ENCODE peak calls at places on chromosomes 7 and 10, in six cellular contexts. U is WTC11, S is colonic mucosa, L is choroid plexus epithelial cell, Z is GM12878, O is AG04450. K is an unnamed sample.

GRCh38 chr7:29309041-29309860 is 114.7 kb downstream of the CHN2 start:
- DNase-seq in Z (no peak), S (no peak), U (no peak), O (no peak), L (no peak), K (no peak)

GRCh38 chr10:55287346-55287745 is 486.3 kb upstream of the PCDH15 start:
- DNase-seq in U (no peak), O (no peak), Z (no peak), L (no peak), S (no peak), K (no peak)

GRCh38 chr10:31101123-31101522 is 69.5 kb upstream of the ZNF438 start:
- DNase-seq in U (no peak), L (peak), S (no peak), O (peak), Z (peak), K (no peak)

GRCh38 chr7:48301201-48301600 is 129.9 kb downstream of the ABCA13 start:
- DNase-seq in L (no peak), S (no peak), O (no peak), Z (no peak), U (no peak), K (no peak)

GRCh38 chr7:106418094-106418493 is 133.3 kb upstream of the NAMPT start:
- DNase-seq in U (no peak), O (no peak), Z (no peak), S (no peak), L (peak), K (no peak)

GRCh38 chr7:55254596-55255500 is 110.3 kb upstream of the LANCL2 start:
- DNase-seq in L (peak), S (peak), U (peak), O (no peak), Z (no peak), K (peak)

GRCh38 chr7:131861620-131862346 is 305.4 kb upstream of the PODXL start:
- DNase-seq in L (peak), U (no peak), S (no peak), Z (no peak), O (no peak), K (no peak)

GRCh38 chr7:111384065-111384891 is 178.0 kb downstream of the IMMP2L start:
- DNase-seq in O (no peak), L (peak), S (no peak), U (no peak), Z (no peak), K (no peak)

GRCh38 chr7:74061840-74062539 is 21.6 kb upstream of the LIMK1 start:
- DNase-seq in S (peak), Z (no peak), U (no peak), L (peak), O (peak), K (no peak)

GRCh38 chr10:83469719-83470336 is 669.5 kb upstream of the GHITM start:
- DNase-seq in S (no peak), U (no peak), L (no peak), Z (no peak), O (no peak), K (no peak)

GRCh38 chr7:87146740-87147386 is 5.4 kb upstream of the DMTF1 start:
- DNase-seq in L (no peak), U (peak), Z (no peak), S (no peak), O (no peak), K (no peak)

GRCh38 chr10:113739577-113739976 is 11.9 kb upstream of the PLEKHS1 start:
- DNase-seq in L (no peak), O (no peak), Z (no peak), S (no peak), U (no peak), K (no peak)

GRCh38 chr7:70693690-70694356 is 438.1 kb upstream of the GALNT17 start:
- DNase-seq in Z (no peak), L (peak), O (no peak), S (peak), U (peak), K (peak)

GRCh38 chr10:17665742-17666141 is 21.8 kb downstream of the STAM start:
- DNase-seq in S (no peak), U (no peak), O (peak), Z (no peak), L (peak), K (no peak)

GRCh38 chr10:70887804-70888800 is at the start of gene PCBD1:
- DNase-seq in Z (no peak), S (peak), O (peak), L (peak), U (peak), K (peak)

GRCh38 chr7:134616611-134617010 is 30.0 kb upstream of the BPGM start:
- DNase-seq in L (no peak), S (no peak), O (no peak), Z (no peak), U (no peak), K (no peak)

GRCh38 chr10:126407831-126408230 is 19.6 kb upstream of the ADAM12 start:
- DNase-seq in U (no peak), O (no peak), L (no peak), S (no peak), Z (no peak), K (peak)

GRCh38 chr10:116071453-116072148 is 201.4 kb downstream of the GFRA1 start:
- DNase-seq in Z (no peak), L (no peak), U (no peak), S (no peak), O (no peak), K (no peak)

GRCh38 chr10:23694446-23694920 is 255.6 kb downstream of the OTUD1 start:
- DNase-seq in L (no peak), O (no peak), Z (no peak), S (no peak), U (peak), K (peak)

GRCh38 chr10:100759331-100759730 is 13.9 kb downstream of the PAX2 start:
- DNase-seq in Z (no peak), L (no peak), U (no peak), O (no peak), S (no peak), K (peak)
- TF ChIP-seq CTCF in Z (no peak), L (no peak), U (no peak), O (no peak), S (no peak), K (no peak)

GRCh38 chr7:63008366-63008765 is 990.3 kb upstream of the ZNF722 start:
- DNase-seq in S (no peak), L (no peak), Z (no peak), U (no peak), O (no peak), K (no peak)
- TF ChIP-seq CTCF in S (no peak), L (no peak), Z (no peak), U (no peak), O (no peak), K (peak)

DNA sequence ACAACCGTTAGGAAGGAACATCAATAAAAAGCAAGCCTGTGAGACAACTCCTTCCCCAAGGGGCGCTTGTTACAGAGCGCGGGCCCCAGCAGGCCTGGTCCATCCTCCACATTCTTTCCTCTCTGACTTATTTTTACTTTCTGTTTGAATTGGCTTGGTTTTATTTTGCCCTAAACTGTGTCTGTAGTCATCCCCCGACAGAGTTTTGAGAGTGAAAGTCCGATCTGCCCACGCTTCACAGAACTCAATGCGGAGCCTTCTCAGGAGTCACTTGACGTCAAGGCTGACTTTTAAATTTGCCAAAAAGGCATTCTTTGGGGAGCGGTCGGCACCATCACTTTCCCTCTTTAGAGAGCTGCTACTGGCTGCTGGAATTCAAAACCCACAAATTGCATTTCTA is 150.1 kb upstream of the KLF6 start:
- DNase-seq in U (no peak), L (peak), O (peak), S (no peak), Z (peak), K (no peak)
- TF ChIP-seq CTCF in U (no peak), L (peak), O (no peak), S (no peak), Z (no peak), K (no peak)

DNA sequence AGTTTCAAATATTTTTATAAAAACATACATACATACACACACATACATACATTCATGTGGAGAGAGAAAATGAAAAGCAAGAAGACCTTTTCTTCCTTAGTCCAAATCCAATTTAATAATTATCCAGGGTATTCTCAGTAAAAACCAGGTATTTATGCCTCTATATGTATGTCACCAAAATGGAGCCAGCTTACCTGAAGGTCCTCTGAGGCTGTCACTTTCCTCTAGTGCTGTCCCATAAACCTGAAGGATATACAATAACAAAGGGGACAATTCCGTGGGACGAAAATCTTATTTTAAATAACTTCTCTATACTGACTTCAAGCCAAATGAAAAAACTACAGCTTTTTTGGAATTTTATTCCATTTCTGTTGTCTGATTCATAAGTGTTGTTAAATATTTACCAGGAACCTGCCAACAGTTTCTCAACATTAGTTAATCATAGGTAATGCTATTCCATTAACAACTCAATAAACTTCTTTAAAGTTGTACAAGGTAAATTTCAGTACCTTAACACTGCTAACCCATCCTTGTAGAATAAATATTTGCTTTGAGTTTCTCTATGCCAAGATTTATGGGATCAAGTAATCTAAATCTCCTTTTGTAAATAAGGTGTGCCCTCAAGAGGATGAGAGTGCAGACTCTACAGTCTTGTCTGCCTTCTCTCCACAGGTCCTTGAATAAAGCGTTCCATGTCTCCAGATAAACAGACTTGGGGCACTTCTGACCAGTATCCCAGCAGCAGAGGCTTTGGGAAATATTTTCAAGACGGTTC is 260.3 kb downstream of the AHR start:
- DNase-seq in L (no peak), O (no peak), Z (no peak), S (peak), U (no peak), K (no peak)
- TF ChIP-seq CTCF in L (no peak), O (no peak), Z (no peak), S (no peak), U (no peak), K (no peak)